ENCODE peak calls at places on chromosomes 16 and 17, in seven cellular contexts. One of them, this sample, is unnamed.

GRCh38 chr17:2634361-2634960 is 41.0 kb downstream of the PAFAH1B1 start:
- DNase-seq in iPS DF 6.9: no peak
- DNase-seq in non-pigmented ciliary epithelial cell: peak; percentile 23
- DNase-seq in left colon: no peak
- DNase-seq in posterior cingulate gyrus: no peak
- DNase-seq in fibroblast of mammary gland: peak; percentile 40
- DNase-seq in IMR-90: peak; percentile 25
- DNase-seq in this sample: no peak

GRCh38 chr17:76200354-76200753 is 39.9 kb downstream of the RNF157 start:
- DNase-seq in fibroblast of mammary gland: peak; percentile 33
- DNase-seq in non-pigmented ciliary epithelial cell: no peak
- DNase-seq in posterior cingulate gyrus: no peak
- DNase-seq in iPS DF 6.9: no peak
- DNase-seq in left colon: no peak
- DNase-seq in IMR-90: no peak
- DNase-seq in this sample: no peak

GRCh38 chr17:58319181-58320162 is 9.1 kb downstream of the TSPOAP1 start:
- DNase-seq in left colon: peak; percentile 15
- DNase-seq in fibroblast of mammary gland: no peak
- DNase-seq in posterior cingulate gyrus: no peak
- DNase-seq in non-pigmented ciliary epithelial cell: no peak
- DNase-seq in IMR-90: no peak
- DNase-seq in iPS DF 6.9: no peak
- DNase-seq in this sample: no peak

GRCh38 chr17:4733073-4733531 is 1.9 kb downstream of the MED11 start:
- DNase-seq in iPS DF 6.9: no peak
- DNase-seq in IMR-90: no peak
- DNase-seq in fibroblast of mammary gland: no peak
- DNase-seq in left colon: no peak
- DNase-seq in non-pigmented ciliary epithelial cell: no peak
- DNase-seq in posterior cingulate gyrus: no peak
- DNase-seq in this sample: no peak

GRCh38 chr16:8859913-8860881 is 8.6 kb downstream of the CARHSP1 start:
- DNase-seq in fibroblast of mammary gland: peak; percentile 64
- DNase-seq in non-pigmented ciliary epithelial cell: no peak
- DNase-seq in posterior cingulate gyrus: no peak
- DNase-seq in left colon: no peak
- DNase-seq in iPS DF 6.9: no peak
- DNase-seq in IMR-90: peak; percentile 79
- DNase-seq in this sample: no peak

GRCh38 chr16:64478258-64478906 is 643.5 kb downstream of the CDH11 start:
- DNase-seq in fibroblast of mammary gland: peak; percentile 45
- DNase-seq in IMR-90: peak; percentile 54
- DNase-seq in iPS DF 6.9: no peak
- DNase-seq in posterior cingulate gyrus: no peak
- DNase-seq in non-pigmented ciliary epithelial cell: no peak
- DNase-seq in left colon: no peak
- DNase-seq in this sample: no peak

GRCh38 chr17:28916302-28916934 is 13.5 kb upstream of the DHRS13 start:
- DNase-seq in left colon: no peak
- DNase-seq in non-pigmented ciliary epithelial cell: no peak
- DNase-seq in iPS DF 6.9: no peak
- DNase-seq in posterior cingulate gyrus: peak; percentile 40
- DNase-seq in IMR-90: peak; percentile 43
- DNase-seq in fibroblast of mammary gland: peak; percentile 57
- DNase-seq in this sample: no peak

GRCh38 chr16:10964891-10965326 is 20.5 kb downstream of the CLEC16A start:
- DNase-seq in IMR-90: no peak
- DNase-seq in non-pigmented ciliary epithelial cell: no peak
- DNase-seq in iPS DF 6.9: no peak
- DNase-seq in left colon: no peak
- DNase-seq in fibroblast of mammary gland: no peak
- DNase-seq in posterior cingulate gyrus: no peak
- DNase-seq in this sample: no peak

GRCh38 chr16:64539811-64540210 is 582.1 kb downstream of the CDH11 start:
- DNase-seq in IMR-90: no peak
- DNase-seq in fibroblast of mammary gland: no peak
- DNase-seq in left colon: no peak
- DNase-seq in posterior cingulate gyrus: no peak
- DNase-seq in iPS DF 6.9: no peak
- DNase-seq in non-pigmented ciliary epithelial cell: no peak
- DNase-seq in this sample: no peak

GRCh38 chr17:17819561-17819995 is 17.2 kb downstream of the SREBF1 start:
- DNase-seq in left colon: peak; percentile 91
- DNase-seq in iPS DF 6.9: no peak
- DNase-seq in fibroblast of mammary gland: peak; percentile 93
- DNase-seq in IMR-90: peak; percentile 92
- DNase-seq in posterior cingulate gyrus: peak; percentile 58
- DNase-seq in non-pigmented ciliary epithelial cell: peak; percentile 77
- DNase-seq in this sample: no peak

GRCh38 chr16:85615014-85615851 is 2.1 kb downstream of the GSE1 start:
- DNase-seq in left colon: peak; percentile 90
- DNase-seq in IMR-90: no peak
- DNase-seq in posterior cingulate gyrus: no peak
- DNase-seq in fibroblast of mammary gland: no peak
- DNase-seq in iPS DF 6.9: no peak
- DNase-seq in non-pigmented ciliary epithelial cell: no peak
- DNase-seq in this sample: peak; percentile 66

GRCh38 chr16:70703041-70703834 is 17.4 kb upstream of the MTSS2 start:
- DNase-seq in posterior cingulate gyrus: peak; percentile 85
- DNase-seq in left colon: peak; percentile 68
- DNase-seq in iPS DF 6.9: no peak
- DNase-seq in non-pigmented ciliary epithelial cell: peak; percentile 60
- DNase-seq in fibroblast of mammary gland: peak; percentile 87
- DNase-seq in IMR-90: peak; percentile 94
- DNase-seq in this sample: peak; percentile 79

GRCh38 chr17:70691150-70691549 is 521.8 kb downstream of the KCNJ2 start:
- DNase-seq in left colon: no peak
- DNase-seq in non-pigmented ciliary epithelial cell: no peak
- DNase-seq in fibroblast of mammary gland: no peak
- DNase-seq in iPS DF 6.9: no peak
- DNase-seq in IMR-90: no peak
- DNase-seq in posterior cingulate gyrus: no peak
- DNase-seq in this sample: no peak

GRCh38 chr17:37430051-37430591 is 23.4 kb downstream of the TADA2A start:
- DNase-seq in IMR-90: peak; percentile 75
- DNase-seq in iPS DF 6.9: no peak
- DNase-seq in fibroblast of mammary gland: peak; percentile 83
- DNase-seq in left colon: no peak
- DNase-seq in non-pigmented ciliary epithelial cell: no peak
- DNase-seq in posterior cingulate gyrus: no peak
- DNase-seq in this sample: no peak

GRCh38 chr17:3571043-3571900 is 13.7 kb upstream of the TRPV3 start:
- DNase-seq in posterior cingulate gyrus: no peak
- DNase-seq in non-pigmented ciliary epithelial cell: no peak
- DNase-seq in IMR-90: no peak
- DNase-seq in iPS DF 6.9: no peak
- DNase-seq in fibroblast of mammary gland: no peak
- DNase-seq in left colon: no peak
- DNase-seq in this sample: no peak

GRCh38 chr17:62653002-62653830 is 25.7 kb downstream of the MRC2 start:
- DNase-seq in posterior cingulate gyrus: peak; percentile 53
- DNase-seq in iPS DF 6.9: no peak
- DNase-seq in left colon: peak; percentile 49
- DNase-seq in non-pigmented ciliary epithelial cell: no peak
- DNase-seq in IMR-90: peak; percentile 31
- DNase-seq in fibroblast of mammary gland: peak; percentile 76
- DNase-seq in this sample: peak; percentile 81

GRCh38 chr17:35577826-35578194 is 561 bp downstream of the PEX12 start:
- DNase-seq in IMR-90: peak; percentile 18
- DNase-seq in fibroblast of mammary gland: peak; percentile 18
- DNase-seq in posterior cingulate gyrus: no peak
- DNase-seq in non-pigmented ciliary epithelial cell: no peak
- DNase-seq in left colon: no peak
- DNase-seq in iPS DF 6.9: no peak
- DNase-seq in this sample: no peak

GRCh38 chr16:46972971-46973456 is 460 bp downstream of the DNAJA2 start:
- DNase-seq in non-pigmented ciliary epithelial cell: no peak
- DNase-seq in IMR-90: no peak
- DNase-seq in fibroblast of mammary gland: peak; percentile 12
- DNase-seq in iPS DF 6.9: no peak
- DNase-seq in posterior cingulate gyrus: peak; percentile 32
- DNase-seq in left colon: peak; percentile 42
- DNase-seq in this sample: peak; percentile 80

GRCh38 chr17:58320570-58321323 is 7.8 kb downstream of the TSPOAP1 start:
- DNase-seq in non-pigmented ciliary epithelial cell: no peak
- DNase-seq in IMR-90: no peak
- DNase-seq in left colon: peak; percentile 10
- DNase-seq in fibroblast of mammary gland: no peak
- DNase-seq in posterior cingulate gyrus: no peak
- DNase-seq in iPS DF 6.9: no peak
- DNase-seq in this sample: no peak

GRCh38 chr17:3335876-3336275 is 37.7 kb upstream of the OR3A1 start:
- DNase-seq in left colon: no peak
- DNase-seq in fibroblast of mammary gland: no peak
- DNase-seq in iPS DF 6.9: no peak
- DNase-seq in IMR-90: no peak
- DNase-seq in non-pigmented ciliary epithelial cell: no peak
- DNase-seq in posterior cingulate gyrus: no peak
- DNase-seq in this sample: no peak

GRCh38 chr16:67782567-67783352 is 23.6 kb downstream of the RANBP10 start:
- DNase-seq in posterior cingulate gyrus: no peak
- DNase-seq in iPS DF 6.9: no peak
- DNase-seq in IMR-90: no peak
- DNase-seq in fibroblast of mammary gland: no peak
- DNase-seq in left colon: no peak
- DNase-seq in non-pigmented ciliary epithelial cell: no peak
- DNase-seq in this sample: no peak

GRCh38 chr17:77164483-77165030 is 23.8 kb downstream of the SEC14L1 start:
- DNase-seq in left colon: no peak
- DNase-seq in non-pigmented ciliary epithelial cell: no peak
- DNase-seq in posterior cingulate gyrus: no peak
- DNase-seq in fibroblast of mammary gland: no peak
- DNase-seq in IMR-90: peak; percentile 53
- DNase-seq in iPS DF 6.9: no peak
- DNase-seq in this sample: peak; percentile 76

GRCh38 chr17:54861469-54861983 is 39.1 kb upstream of the TOM1L1 start:
- DNase-seq in left colon: no peak
- DNase-seq in non-pigmented ciliary epithelial cell: no peak
- DNase-seq in fibroblast of mammary gland: no peak
- DNase-seq in iPS DF 6.9: no peak
- DNase-seq in posterior cingulate gyrus: no peak
- DNase-seq in IMR-90: no peak
- DNase-seq in this sample: no peak

GRCh38 chr16:56384074-56384721 is 41.1 kb downstream of the AMFR start:
- DNase-seq in fibroblast of mammary gland: no peak
- DNase-seq in IMR-90: no peak
- DNase-seq in iPS DF 6.9: no peak
- DNase-seq in posterior cingulate gyrus: no peak
- DNase-seq in left colon: no peak
- DNase-seq in non-pigmented ciliary epithelial cell: no peak
- DNase-seq in this sample: no peak

GRCh38 chr17:73349138-73349537 is 37.3 kb upstream of the CDC42EP4 start:
- DNase-seq in posterior cingulate gyrus: peak; percentile 48
- DNase-seq in left colon: no peak
- DNase-seq in fibroblast of mammary gland: no peak
- DNase-seq in IMR-90: no peak
- DNase-seq in iPS DF 6.9: no peak
- DNase-seq in non-pigmented ciliary epithelial cell: no peak
- DNase-seq in this sample: peak; percentile 61

GRCh38 chr16:53632526-53632925 is 71.1 kb downstream of the RPGRIP1L start:
- DNase-seq in IMR-90: no peak
- DNase-seq in left colon: no peak
- DNase-seq in iPS DF 6.9: no peak
- DNase-seq in non-pigmented ciliary epithelial cell: peak; percentile 1
- DNase-seq in fibroblast of mammary gland: no peak
- DNase-seq in posterior cingulate gyrus: no peak
- DNase-seq in this sample: no peak

GRCh38 chr17:47690121-47690520 is 3.8 kb upstream of the TBKBP1 start:
- DNase-seq in posterior cingulate gyrus: no peak
- DNase-seq in IMR-90: no peak
- DNase-seq in fibroblast of mammary gland: no peak
- DNase-seq in left colon: no peak
- DNase-seq in iPS DF 6.9: no peak
- DNase-seq in non-pigmented ciliary epithelial cell: no peak
- DNase-seq in this sample: no peak

GRCh38 chr17:76527430-76528111 is 9.9 kb downstream of the CYGB start:
- DNase-seq in left colon: peak; percentile 53
- DNase-seq in posterior cingulate gyrus: no peak
- DNase-seq in fibroblast of mammary gland: peak; percentile 92
- DNase-seq in IMR-90: peak; percentile 80
- DNase-seq in non-pigmented ciliary epithelial cell: no peak
- DNase-seq in iPS DF 6.9: no peak
- DNase-seq in this sample: peak; percentile 64

GRCh38 chr16:13244770-13245169 is 343.4 kb downstream of the SHISA9 start:
- DNase-seq in IMR-90: no peak
- DNase-seq in posterior cingulate gyrus: no peak
- DNase-seq in non-pigmented ciliary epithelial cell: no peak
- DNase-seq in left colon: no peak
- DNase-seq in iPS DF 6.9: no peak
- DNase-seq in fibroblast of mammary gland: no peak
- DNase-seq in this sample: no peak

GRCh38 chr17:70138309-70138865 is 30.9 kb upstream of the KCNJ2 start:
- DNase-seq in left colon: no peak
- DNase-seq in non-pigmented ciliary epithelial cell: no peak
- DNase-seq in posterior cingulate gyrus: no peak
- DNase-seq in fibroblast of mammary gland: peak; percentile 68
- DNase-seq in IMR-90: no peak
- DNase-seq in iPS DF 6.9: no peak
- DNase-seq in this sample: peak; percentile 18

GRCh38 chr16:87895641-87896141 is 26.4 kb upstream of the SLC7A5 start:
- DNase-seq in fibroblast of mammary gland: peak; percentile 80
- DNase-seq in left colon: peak; percentile 41
- DNase-seq in IMR-90: peak; percentile 52
- DNase-seq in posterior cingulate gyrus: peak; percentile 77
- DNase-seq in iPS DF 6.9: no peak
- DNase-seq in non-pigmented ciliary epithelial cell: no peak
- DNase-seq in this sample: no peak

GRCh38 chr17:34706029-34706428 is 126.6 kb downstream of the TMEM132E start:
- DNase-seq in IMR-90: peak; percentile 1
- DNase-seq in posterior cingulate gyrus: no peak
- DNase-seq in non-pigmented ciliary epithelial cell: no peak
- DNase-seq in iPS DF 6.9: peak; percentile 9
- DNase-seq in left colon: no peak
- DNase-seq in fibroblast of mammary gland: peak; percentile 4
- DNase-seq in this sample: no peak

GRCh38 chr16:13839577-13839976 is 80.4 kb upstream of the ERCC4 start:
- DNase-seq in fibroblast of mammary gland: no peak
- DNase-seq in posterior cingulate gyrus: no peak
- DNase-seq in iPS DF 6.9: no peak
- DNase-seq in left colon: no peak
- DNase-seq in non-pigmented ciliary epithelial cell: no peak
- DNase-seq in IMR-90: no peak
- DNase-seq in this sample: no peak

GRCh38 chr17:58365980-58366595 is 14.1 kb upstream of the SUPT4H1 start:
- DNase-seq in iPS DF 6.9: no peak
- DNase-seq in IMR-90: no peak
- DNase-seq in fibroblast of mammary gland: no peak
- DNase-seq in non-pigmented ciliary epithelial cell: no peak
- DNase-seq in left colon: no peak
- DNase-seq in posterior cingulate gyrus: no peak
- DNase-seq in this sample: no peak

GRCh38 chr17:21049457-21049856 is 6.6 kb upstream of the USP22 start:
- DNase-seq in non-pigmented ciliary epithelial cell: no peak
- DNase-seq in IMR-90: no peak
- DNase-seq in fibroblast of mammary gland: no peak
- DNase-seq in iPS DF 6.9: no peak
- DNase-seq in posterior cingulate gyrus: no peak
- DNase-seq in left colon: no peak
- DNase-seq in this sample: no peak

GRCh38 chr17:8105957-8106398 is 12.3 kb downstream of the ALOXE3 start:
- DNase-seq in iPS DF 6.9: no peak
- DNase-seq in IMR-90: no peak
- DNase-seq in left colon: no peak
- DNase-seq in posterior cingulate gyrus: no peak
- DNase-seq in fibroblast of mammary gland: peak; percentile 56
- DNase-seq in non-pigmented ciliary epithelial cell: no peak
- DNase-seq in this sample: no peak

GRCh38 chr17:73686961-73687360 is 42.7 kb upstream of the SDK2 start:
- DNase-seq in fibroblast of mammary gland: no peak
- DNase-seq in non-pigmented ciliary epithelial cell: no peak
- DNase-seq in iPS DF 6.9: no peak
- DNase-seq in posterior cingulate gyrus: no peak
- DNase-seq in IMR-90: no peak
- DNase-seq in left colon: no peak
- DNase-seq in this sample: no peak

GRCh38 chr17:81976332-81977210 is 858 bp upstream of the ASPSCR1 start:
- DNase-seq in fibroblast of mammary gland: no peak
- DNase-seq in iPS DF 6.9: no peak
- DNase-seq in left colon: peak; percentile 53
- DNase-seq in non-pigmented ciliary epithelial cell: no peak
- DNase-seq in posterior cingulate gyrus: no peak
- DNase-seq in IMR-90: no peak
- DNase-seq in this sample: peak; percentile 62

This sample was measured in retina.